ENCODE peak calls at places on chromosomes 13 and 19, in eight cellular contexts. Z is NCI-H1436; R is activated naive CD4-positive, alpha-beta T cell; K is stimulated activated CD8-positive, alpha-beta memory T cell treated with anti-CD3 and anti-CD28 coated beads, Interleukin-4, amount 100 ng/mL, for 24 hours; P is hypothalamus; Y is HT-29; A is H9; Q is C1 segment of cervical spinal cord. N is an unnamed sample.
A peak's percentile ranks its signal among the peaks of the same experiment; 100 is the strongest.

GRCh38 chr19:10346509-10346908 is 7.1 kb upstream of the ICAM3 start:
- DNase-seq in Z (no peak), R (no peak), K (no peak), P (no peak), Y (no peak), A (no peak), Q (no peak), N (no peak)

GRCh38 chr19:49151339-49152217 is 3.6 kb downstream of the HRC start:
- DNase-seq in Z (peak; percentile 87), R (peak; percentile 46), K (no peak), P (no peak), Y (peak; percentile 100), A (peak; percentile 99), Q (peak; percentile 32), N (no peak)

GRCh38 chr19:3644351-3645066 is 17.9 kb upstream of the CACTIN start:
- DNase-seq in Z (no peak), R (no peak), K (no peak), P (peak; percentile 79), Y (no peak), A (no peak), Q (peak; percentile 82), N (no peak)

GRCh38 chr13:110716235-110716505 is 2.7 kb downstream of the ING1 start:
- DNase-seq in Z (no peak), R (no peak), K (no peak), P (no peak), Y (peak; percentile 69), A (no peak), Q (no peak), N (no peak)

GRCh38 chr19:16025108-16026101 is 50.9 kb upstream of the TPM4 start:
- DNase-seq in Z (no peak), R (no peak), K (no peak), P (no peak), Y (peak; percentile 45), A (peak; percentile 82), Q (no peak), N (no peak)

GRCh38 chr13:94548382-94549240 is 47.3 kb downstream of the TGDS start:
- DNase-seq in Z (peak; percentile 34), R (peak; percentile 46), K (no peak), P (peak; percentile 41), Y (peak; percentile 76), A (peak; percentile 81), Q (peak; percentile 83), N (peak; percentile 20)

GRCh38 chr13:77698211-77699058 is 948 bp downstream of the SLAIN1 start:
- DNase-seq in Z (no peak), R (peak; percentile 42), K (peak; percentile 20), P (no peak), Y (no peak), A (peak; percentile 57), Q (peak; percentile 58), N (peak; percentile 11)

GRCh38 chr19:11321206-11322126 is 18.0 kb downstream of the RAB3D start:
- DNase-seq in Z (no peak), R (no peak), K (no peak), P (no peak), Y (no peak), A (no peak), Q (no peak), N (no peak)

GRCh38 chr19:10112895-10113591 is 1.6 kb downstream of the P2RY11 start:
- DNase-seq in Z (no peak), R (peak; percentile 47), K (peak; percentile 64), P (no peak), Y (peak; percentile 53), A (peak; percentile 87), Q (peak; percentile 22), N (no peak)

GRCh38 chr19:13974073-13974472 is 21.8 kb downstream of the DCAF15 start:
- DNase-seq in Z (peak; percentile 90), R (peak; percentile 44), K (no peak), P (no peak), Y (peak; percentile 34), A (peak; percentile 93), Q (no peak), N (no peak)

GRCh38 chr19:57099199-57099661 is 20.6 kb upstream of the USP29 start:
- DNase-seq in Z (peak; percentile 10), R (peak; percentile 3), K (peak; percentile 30), P (peak; percentile 19), Y (peak; percentile 27), A (peak; percentile 65), Q (peak; percentile 67), N (peak; percentile 6)

GRCh38 chr13:98858206-98858605 is 105.7 kb upstream of the SLC15A1 start:
- DNase-seq in Z (no peak), R (no peak), K (no peak), P (no peak), Y (no peak), A (no peak), Q (no peak), N (no peak)

GRCh38 chr19:14115761-14116160 is 1.8 kb downstream of the PRKACA start:
- DNase-seq in Z (no peak), R (no peak), K (no peak), P (no peak), Y (no peak), A (no peak), Q (no peak), N (no peak)

GRCh38 chr19:31312004-31312403 is 37.2 kb downstream of the TSHZ3 start:
- DNase-seq in Z (no peak), R (no peak), K (peak; percentile 4), P (no peak), Y (no peak), A (no peak), Q (no peak), N (no peak)

GRCh38 chr19:2045501-2046045 is 5.5 kb downstream of the MKNK2 start:
- DNase-seq in Z (no peak), R (no peak), K (no peak), P (no peak), Y (no peak), A (no peak), Q (no peak), N (no peak)

GRCh38 chr19:290539-291521 is at the start of gene PLPP2:
- DNase-seq in Z (peak; percentile 69), R (peak; percentile 19), K (no peak), P (peak; percentile 55), Y (peak; percentile 16), A (peak; percentile 96), Q (peak; percentile 77), N (no peak)

GRCh38 chr19:7783991-7784421 is 21.0 kb downstream of the CLEC4M start:
- DNase-seq in Z (no peak), R (no peak), K (no peak), P (no peak), Y (peak; percentile 18), A (peak; percentile 42), Q (no peak), N (no peak)

GRCh38 chr19:54439174-54439851 is 9.7 kb upstream of the LENG8 start:
- DNase-seq in Z (no peak), R (no peak), K (no peak), P (peak; percentile 29), Y (peak; percentile 68), A (peak; percentile 83), Q (peak; percentile 57), N (no peak)

GRCh38 chr13:64078480-64078936 is 2662.9 kb upstream of the PCDH20 start:
- DNase-seq in Z (no peak), R (no peak), K (no peak), P (no peak), Y (no peak), A (no peak), Q (no peak), N (no peak)

GRCh38 chr19:1183543-1184172 is 9.6 kb upstream of the SBNO2 start:
- DNase-seq in Z (no peak), R (no peak), K (no peak), P (no peak), Y (peak; percentile 73), A (peak; percentile 70), Q (no peak), N (no peak)

GRCh38 chr13:93881418-93881817 is 598.1 kb downstream of the DCT start:
- DNase-seq in Z (no peak), R (no peak), K (no peak), P (no peak), Y (no peak), A (no peak), Q (no peak), N (no peak)

GRCh38 chr13:23159205-23159586 is 21.6 kb upstream of the SGCG start:
- DNase-seq in Z (no peak), R (no peak), K (no peak), P (no peak), Y (no peak), A (peak; percentile 76), Q (no peak), N (no peak)

GRCh38 chr13:46621133-46621532 is 68.2 kb downstream of the LRCH1 start:
- DNase-seq in Z (no peak), R (no peak), K (no peak), P (no peak), Y (no peak), A (no peak), Q (no peak), N (no peak)

GRCh38 chr19:33397536-33398360 is 24.2 kb downstream of the CEBPG start:
- DNase-seq in Z (no peak), R (no peak), K (no peak), P (no peak), Y (peak; percentile 37), A (peak; percentile 68), Q (no peak), N (no peak)

GRCh38 chr13:80173224-80173623 is 167.7 kb downstream of the SPRY2 start:
- DNase-seq in Z (no peak), R (no peak), K (no peak), P (no peak), Y (no peak), A (no peak), Q (no peak), N (no peak)

N was measured in activated CD4-positive, CD25-positive, alpha-beta regulatory T cell treated with anti-CD3 and anti-CD28 coated beads, Interleukin-2, amount 50 U/mL, for 16 hours.